ENCODE peak calls at places on chromosome 14, in eight cellular contexts. One of them, this sample, is unnamed.

GRCh38 chr14:89091781-89092180 is 267.3 kb downstream of the TTC8 start:
- DNase-seq in fibroblast of villous mesenchyme: no peak
- DNase-seq in ovary: no peak
- DNase-seq in H1: no peak
- DNase-seq in A549: no peak
- DNase-seq in heart left ventricle: no peak
- DNase-seq in fibroblast of pulmonary artery: no peak
- DNase-seq in kidney epithelial cell: no peak
- DNase-seq in this sample: no peak

GRCh38 chr14:95741051-95741490 is 27.1 kb upstream of the TCL1A start:
- DNase-seq in ovary: no peak
- DNase-seq in A549: no peak
- DNase-seq in heart left ventricle: no peak
- DNase-seq in H1: no peak
- DNase-seq in kidney epithelial cell: no peak
- DNase-seq in fibroblast of villous mesenchyme: peak; percentile 42
- DNase-seq in fibroblast of pulmonary artery: no peak
- DNase-seq in this sample: no peak

GRCh38 chr14:54918427-54918826 is 15.8 kb upstream of the GCH1 start:
- DNase-seq in fibroblast of pulmonary artery: no peak
- DNase-seq in heart left ventricle: no peak
- DNase-seq in ovary: peak; percentile 14
- DNase-seq in A549: no peak
- DNase-seq in fibroblast of villous mesenchyme: no peak
- DNase-seq in H1: no peak
- DNase-seq in kidney epithelial cell: no peak
- DNase-seq in this sample: no peak

GRCh38 chr14:63343878-63344277 is 25.1 kb upstream of the GPHB5 start:
- DNase-seq in A549: no peak
- DNase-seq in fibroblast of pulmonary artery: peak; percentile 48
- DNase-seq in H1: no peak
- DNase-seq in kidney epithelial cell: no peak
- DNase-seq in heart left ventricle: no peak
- DNase-seq in ovary: no peak
- DNase-seq in fibroblast of villous mesenchyme: no peak
- DNase-seq in this sample: peak; percentile 36

GRCh38 chr14:92613008-92613658 is 99.6 kb downstream of the RIN3 start:
- DNase-seq in fibroblast of villous mesenchyme: peak; percentile 20
- DNase-seq in ovary: no peak
- DNase-seq in H1: peak; percentile 97
- DNase-seq in heart left ventricle: no peak
- DNase-seq in fibroblast of pulmonary artery: no peak
- DNase-seq in kidney epithelial cell: no peak
- DNase-seq in A549: no peak
- DNase-seq in this sample: no peak

GRCh38 chr14:55780156-55780946 is 200.3 kb downstream of the KTN1 start:
- DNase-seq in heart left ventricle: peak; percentile 40
- DNase-seq in kidney epithelial cell: peak; percentile 70
- DNase-seq in ovary: no peak
- DNase-seq in H1: no peak
- DNase-seq in fibroblast of villous mesenchyme: peak; percentile 60
- DNase-seq in fibroblast of pulmonary artery: peak; percentile 90
- DNase-seq in A549: no peak
- DNase-seq in this sample: peak; percentile 58

GRCh38 chr14:30935445-30935844 is 61.1 kb downstream of the COCH start:
- DNase-seq in heart left ventricle: no peak
- DNase-seq in fibroblast of villous mesenchyme: no peak
- DNase-seq in A549: no peak
- DNase-seq in fibroblast of pulmonary artery: no peak
- DNase-seq in ovary: no peak
- DNase-seq in kidney epithelial cell: no peak
- DNase-seq in H1: no peak
- DNase-seq in this sample: no peak

GRCh38 chr14:78725086-78725485 is 554.9 kb downstream of the NRXN3 start:
- DNase-seq in fibroblast of pulmonary artery: no peak
- DNase-seq in heart left ventricle: no peak
- DNase-seq in kidney epithelial cell: no peak
- DNase-seq in ovary: no peak
- DNase-seq in fibroblast of villous mesenchyme: no peak
- DNase-seq in H1: no peak
- DNase-seq in A549: no peak
- DNase-seq in this sample: no peak

GRCh38 chr14:97164014-97164413 is 366.8 kb downstream of the VRK1 start:
- DNase-seq in ovary: no peak
- DNase-seq in fibroblast of pulmonary artery: no peak
- DNase-seq in fibroblast of villous mesenchyme: no peak
- DNase-seq in heart left ventricle: no peak
- DNase-seq in A549: no peak
- DNase-seq in kidney epithelial cell: no peak
- DNase-seq in H1: no peak
- DNase-seq in this sample: no peak

GRCh38 chr14:72000907-72001306 is 68.7 kb downstream of the RGS6 start:
- DNase-seq in fibroblast of pulmonary artery: no peak
- DNase-seq in H1: no peak
- DNase-seq in kidney epithelial cell: no peak
- DNase-seq in fibroblast of villous mesenchyme: no peak
- DNase-seq in heart left ventricle: peak; percentile 35
- DNase-seq in A549: no peak
- DNase-seq in ovary: no peak
- DNase-seq in this sample: no peak

GRCh38 chr14:105255021-105255507 is 6.7 kb downstream of the BTBD6 start:
- DNase-seq in A549: no peak
- DNase-seq in H1: no peak
- DNase-seq in heart left ventricle: no peak
- DNase-seq in ovary: no peak
- DNase-seq in fibroblast of pulmonary artery: no peak
- DNase-seq in fibroblast of villous mesenchyme: peak; percentile 63
- DNase-seq in kidney epithelial cell: no peak
- DNase-seq in this sample: peak; percentile 23

GRCh38 chr14:81414123-81414522 is 14.0 kb upstream of the STON2 start:
- DNase-seq in ovary: no peak
- DNase-seq in fibroblast of villous mesenchyme: no peak
- DNase-seq in heart left ventricle: no peak
- DNase-seq in A549: no peak
- DNase-seq in H1: no peak
- DNase-seq in kidney epithelial cell: no peak
- DNase-seq in fibroblast of pulmonary artery: no peak
- DNase-seq in this sample: no peak

GRCh38 chr14:56491299-56492285 is 88.0 kb upstream of the TMEM260 start:
- DNase-seq in heart left ventricle: no peak
- DNase-seq in ovary: peak; percentile 18
- DNase-seq in A549: peak; percentile 21
- DNase-seq in fibroblast of pulmonary artery: peak; percentile 71
- DNase-seq in fibroblast of villous mesenchyme: peak; percentile 48
- DNase-seq in kidney epithelial cell: peak; percentile 25
- DNase-seq in H1: peak; percentile 83
- DNase-seq in this sample: peak; percentile 40

GRCh38 chr14:89618821-89619551 is 202.0 kb upstream of the FOXN3 start:
- DNase-seq in kidney epithelial cell: no peak
- DNase-seq in fibroblast of villous mesenchyme: peak; percentile 58
- DNase-seq in fibroblast of pulmonary artery: peak; percentile 73
- DNase-seq in H1: peak; percentile 84
- DNase-seq in heart left ventricle: peak; percentile 77
- DNase-seq in ovary: peak; percentile 52
- DNase-seq in A549: peak; percentile 38
- DNase-seq in this sample: peak; percentile 65

GRCh38 chr14:68704736-68705720 is 87.8 kb downstream of the ZFP36L1 start:
- DNase-seq in fibroblast of villous mesenchyme: no peak
- DNase-seq in heart left ventricle: no peak
- DNase-seq in H1: no peak
- DNase-seq in A549: no peak
- DNase-seq in kidney epithelial cell: no peak
- DNase-seq in ovary: no peak
- DNase-seq in fibroblast of pulmonary artery: peak; percentile 42
- DNase-seq in this sample: no peak
- H3K4me3 ChIP-seq in fibroblast of villous mesenchyme: no peak overlapping the region
- H3K4me3 ChIP-seq in heart left ventricle: no peak overlapping the region
- H3K4me3 ChIP-seq in H1: no peak overlapping the region
- H3K4me3 ChIP-seq in A549: no peak overlapping the region
- H3K4me3 ChIP-seq in kidney epithelial cell: no peak overlapping the region
- H3K4me3 ChIP-seq in ovary: no peak overlapping the region
- H3K4me3 ChIP-seq in fibroblast of pulmonary artery: no peak overlapping the region
- H3K4me3 ChIP-seq in this sample: no peak overlapping the region

GRCh38 chr14:38056270-38056669 is 151.4 kb upstream of the SSTR1 start:
- DNase-seq in A549: no peak
- DNase-seq in fibroblast of pulmonary artery: no peak
- DNase-seq in fibroblast of villous mesenchyme: no peak
- DNase-seq in H1: no peak
- DNase-seq in heart left ventricle: no peak
- DNase-seq in ovary: no peak
- DNase-seq in kidney epithelial cell: no peak
- DNase-seq in this sample: no peak
- TF ChIP-seq CTCF in A549: no peak
- TF ChIP-seq CTCF in fibroblast of pulmonary artery: no peak
- TF ChIP-seq CTCF in fibroblast of villous mesenchyme: peak; percentile 13
- TF ChIP-seq CTCF in H1: peak; percentile 42
- TF ChIP-seq CTCF in heart left ventricle: no peak
- TF ChIP-seq CTCF in ovary: no peak
- TF ChIP-seq CTCF in kidney epithelial cell: no peak
- TF ChIP-seq CTCF in this sample: no peak

GRCh38 chr14:24843999-24844398 is 205.9 kb downstream of the STXBP6 start:
- DNase-seq in kidney epithelial cell: no peak
- DNase-seq in H1: no peak
- DNase-seq in fibroblast of pulmonary artery: no peak
- DNase-seq in A549: no peak
- DNase-seq in ovary: no peak
- DNase-seq in heart left ventricle: no peak
- DNase-seq in fibroblast of villous mesenchyme: no peak
- DNase-seq in this sample: no peak
- H3K4me3 ChIP-seq in kidney epithelial cell: no peak overlapping the region
- H3K4me3 ChIP-seq in H1: no peak overlapping the region
- H3K4me3 ChIP-seq in fibroblast of pulmonary artery: no peak overlapping the region
- H3K4me3 ChIP-seq in A549: no peak overlapping the region
- H3K4me3 ChIP-seq in ovary: no peak overlapping the region
- H3K4me3 ChIP-seq in heart left ventricle: no peak overlapping the region
- H3K4me3 ChIP-seq in fibroblast of villous mesenchyme: no peak overlapping the region
- H3K4me3 ChIP-seq in this sample: no peak overlapping the region

GRCh38 chr14:23631702-23632460 is 4.3 kb upstream of the DHRS2 start:
- DNase-seq in H1: peak; percentile 93
- DNase-seq in A549: peak; percentile 75
- DNase-seq in heart left ventricle: peak; percentile 77
- DNase-seq in kidney epithelial cell: peak; percentile 25
- DNase-seq in fibroblast of pulmonary artery: peak; percentile 85
- DNase-seq in fibroblast of villous mesenchyme: peak; percentile 76
- DNase-seq in ovary: peak; percentile 85
- DNase-seq in this sample: peak; percentile 72

GRCh38 chr14:23632461-23633159 is 3.6 kb upstream of the DHRS2 start:
- DNase-seq in ovary: no peak
- DNase-seq in fibroblast of villous mesenchyme: no peak
- DNase-seq in A549: no peak
- DNase-seq in kidney epithelial cell: no peak
- DNase-seq in H1: no peak
- DNase-seq in fibroblast of pulmonary artery: no peak
- DNase-seq in heart left ventricle: no peak
- DNase-seq in this sample: no peak

GRCh38 chr14:23631234-23631633 is 4.9 kb upstream of the DHRS2 start:
- DNase-seq in kidney epithelial cell: no peak
- DNase-seq in fibroblast of pulmonary artery: no peak
- DNase-seq in ovary: no peak
- DNase-seq in H1: no peak
- DNase-seq in A549: no peak
- DNase-seq in heart left ventricle: no peak
- DNase-seq in fibroblast of villous mesenchyme: no peak
- DNase-seq in this sample: no peak

GRCh38 chr14:23630687-23631086 is 5.5 kb upstream of the DHRS2 start:
- DNase-seq in H1: no peak
- DNase-seq in fibroblast of villous mesenchyme: no peak
- DNase-seq in ovary: no peak
- DNase-seq in A549: no peak
- DNase-seq in kidney epithelial cell: no peak
- DNase-seq in fibroblast of pulmonary artery: no peak
- DNase-seq in heart left ventricle: no peak
- DNase-seq in this sample: no peak

GRCh38 chr14:23633160-23633701 is 2.9 kb upstream of the DHRS2 start:
- DNase-seq in A549: peak; percentile 18
- DNase-seq in ovary: no peak
- DNase-seq in kidney epithelial cell: no peak
- DNase-seq in H1: no peak
- DNase-seq in fibroblast of villous mesenchyme: no peak
- DNase-seq in heart left ventricle: no peak
- DNase-seq in fibroblast of pulmonary artery: no peak
- DNase-seq in this sample: no peak
- TF ChIP-seq CTCF in A549: no peak
- TF ChIP-seq CTCF in ovary: peak; percentile 11
- TF ChIP-seq CTCF in kidney epithelial cell: no peak
- TF ChIP-seq CTCF in H1: no peak
- TF ChIP-seq CTCF in fibroblast of villous mesenchyme: peak; percentile 3
- TF ChIP-seq CTCF in heart left ventricle: no peak
- TF ChIP-seq CTCF in fibroblast of pulmonary artery: no peak
- TF ChIP-seq CTCF in this sample: no peak